ENCODE peak calls at places on chromosomes 1 and 21, in eight cellular contexts. O is heart right ventricle, I is HFF-Myc, A is GM13977, F is GM23338, D is T-helper 9 cell, V is NCI-H1930, G is uterus. K is an unnamed sample.

GRCh38 chr1:154955039-154955717 is 721 bp downstream of the PBXIP1 start:
- DNase-seq in D (peak; percentile 90), G (peak; percentile 68), V (no peak), I (no peak), O (no peak), F (peak; percentile 89), A (peak; percentile 81), K (peak; percentile 73)

GRCh38 chr21:45977396-45977795 is 4.2 kb upstream of the COL6A1 start:
- DNase-seq in O (peak; percentile 55), A (no peak), F (peak; percentile 71), G (peak; percentile 88), D (no peak), I (no peak), V (no peak), K (peak; percentile 48)

GRCh38 chr1:75334876-75335275 is 200.7 kb downstream of the LHX8 start:
- DNase-seq in A (no peak), I (no peak), D (no peak), F (no peak), G (no peak), V (no peak), O (no peak), K (no peak)

GRCh38 chr1:218347713-218348627 is 2.8 kb downstream of the TGFB2 start:
- DNase-seq in I (no peak), F (peak; percentile 66), A (no peak), D (no peak), V (no peak), G (peak; percentile 61), O (no peak), K (peak; percentile 85)

GRCh38 chr1:42765832-42766722 is 751 bp downstream of the P3H1 start:
- DNase-seq in O (peak; percentile 23), D (no peak), F (peak; percentile 81), I (peak; percentile 69), A (no peak), G (peak; percentile 28), V (peak; percentile 37), K (peak; percentile 87)

GRCh38 chr1:228459091-228459993 is 27.8 kb upstream of the RNF187 start:
- DNase-seq in D (no peak), A (peak; percentile 68), O (peak; percentile 58), G (peak; percentile 24), I (peak; percentile 65), F (peak; percentile 93), V (peak; percentile 86), K (peak; percentile 80)

GRCh38 chr21:44299458-44300261 is at the start of gene PFKL:
- DNase-seq in G (peak; percentile 57), D (peak; percentile 51), F (peak; percentile 72), I (no peak), A (peak; percentile 97), V (no peak), O (peak; percentile 79), K (peak; percentile 75)

GRCh38 chr1:166170726-166171125 is 3.9 kb upstream of the FAM78B start:
- DNase-seq in F (no peak), V (no peak), D (no peak), A (no peak), G (no peak), I (no peak), O (no peak), K (no peak)

GRCh38 chr1:181255270-181255929 is 166.9 kb downstream of the IER5 start:
- DNase-seq in V (no peak), F (no peak), I (peak; percentile 87), O (no peak), A (no peak), G (no peak), D (no peak), K (peak; percentile 96)

GRCh38 chr1:54874079-54874830 is 12.7 kb downstream of the DHCR24 start:
- DNase-seq in I (no peak), A (no peak), G (no peak), F (no peak), D (no peak), O (no peak), V (no peak), K (no peak)

GRCh38 chr1:239308701-239309333 is 77.6 kb upstream of the CHRM3 start:
- DNase-seq in G (no peak), F (peak; percentile 84), V (no peak), A (peak; percentile 5), I (peak; percentile 7), O (no peak), D (no peak), K (no peak)

GRCh38 chr1:36924282-36924791 is 110.0 kb downstream of the GRIK3 start:
- DNase-seq in V (no peak), A (peak; percentile 52), G (no peak), I (peak; percentile 3), F (peak; percentile 94), O (peak; percentile 30), D (peak; percentile 7), K (peak; percentile 4)

GRCh38 chr1:225772848-225773247 is 4.8 kb upstream of the SRP9 start:
- DNase-seq in D (no peak), V (no peak), I (no peak), A (no peak), G (no peak), O (no peak), F (no peak), K (no peak)

GRCh38 chr1:89808429-89809117 is 12.3 kb upstream of the LRRC8D start:
- DNase-seq in G (no peak), F (peak; percentile 76), A (no peak), I (no peak), O (no peak), V (no peak), D (no peak), K (peak; percentile 70)

GRCh38 chr1:33342041-33342723 is 21.3 kb upstream of the A3GALT2 start:
- DNase-seq in V (peak; percentile 16), G (peak; percentile 79), O (peak; percentile 58), I (peak; percentile 96), D (no peak), A (no peak), F (peak; percentile 65), K (peak; percentile 98)

GRCh38 chr1:169874229-169874628 is 19.5 kb downstream of the SCYL3 start:
- DNase-seq in V (no peak), A (no peak), G (no peak), F (no peak), I (peak; percentile 80), D (no peak), O (no peak), K (peak; percentile 95)

GRCh38 chr1:97567000-97567749 is 353.7 kb downstream of the DPYD start:
- DNase-seq in O (no peak), A (no peak), F (peak; percentile 48), V (no peak), D (no peak), G (no peak), I (no peak), K (no peak)

GRCh38 chr1:214019499-214019898 is 31.7 kb downstream of the PROX1 start:
- DNase-seq in G (no peak), A (no peak), I (no peak), V (no peak), O (no peak), F (no peak), D (no peak), K (no peak)

GRCh38 chr21:38751379-38752050 is 54.2 kb upstream of the ETS2 start:
- DNase-seq in D (no peak), A (no peak), F (no peak), V (no peak), G (no peak), I (no peak), O (peak; percentile 38), K (peak; percentile 24)

GRCh38 chr1:20037877-20038276 is 32.1 kb upstream of the PLA2G5 start:
- DNase-seq in I (no peak), O (no peak), A (no peak), D (no peak), F (peak; percentile 3), G (no peak), V (no peak), K (peak; percentile 13)

GRCh38 chr1:203564024-203564423 is 62.6 kb upstream of the ATP2B4 start:
- DNase-seq in V (no peak), I (no peak), O (no peak), A (no peak), G (no peak), D (no peak), F (no peak), K (peak; percentile 82)

GRCh38 chr1:229640455-229640854 is 14.4 kb downstream of the URB2 start:
- DNase-seq in O (no peak), G (no peak), V (no peak), D (no peak), I (no peak), A (no peak), F (no peak), K (no peak)

GRCh38 chr1:200034262-200034557 is 6.7 kb downstream of the NR5A2 start:
- DNase-seq in I (no peak), G (no peak), F (peak; percentile 41), O (no peak), D (no peak), A (no peak), V (no peak), K (no peak)

GRCh38 chr1:9022773-9023172 is 3.5 kb downstream of the SLC2A7 start:
- DNase-seq in G (no peak), O (no peak), A (no peak), F (peak; percentile 31), I (no peak), D (no peak), V (no peak), K (no peak)

GRCh38 chr1:182617734-182618288 is 13.6 kb upstream of the RGS16 start:
- DNase-seq in V (no peak), G (no peak), O (no peak), F (no peak), I (no peak), A (no peak), D (no peak), K (peak; percentile 30)

GRCh38 chr1:218439541-218440295 is 94.6 kb downstream of the TGFB2 start:
- DNase-seq in V (no peak), I (no peak), D (no peak), A (no peak), G (no peak), O (no peak), F (peak; percentile 21), K (peak; percentile 44)